ENCODE peak calls at places on chromosomes 3 and 15, in eight cellular contexts. I, Q, C, B, O, L, W and R are unnamed samples.

GRCh38 chr3:45426161-45426560 is 37.8 kb downstream of the LARS2 start:
- DNase-seq in I (no peak), O (no peak), W (no peak), Q (no peak), B (peak; percentile 69), C (no peak), L (no peak), R (no peak)

GRCh38 chr3:38610436-38610835 is 39.1 kb downstream of the SCN5A start:
- DNase-seq in C (no peak), B (no peak), W (no peak), O (no peak), L (no peak), I (no peak), Q (no peak), R (no peak)

GRCh38 chr3:43203022-43203421 is 83.3 kb upstream of the SNRK start:
- DNase-seq in O (no peak), L (no peak), B (no peak), I (peak; percentile 82), W (peak; percentile 91), Q (no peak), C (no peak), R (no peak)

GRCh38 chr3:101695779-101696372 is 9.4 kb upstream of the RPL24 start:
- DNase-seq in B (no peak), L (peak; percentile 67), C (peak; percentile 62), Q (peak; percentile 68), O (peak; percentile 38), W (peak; percentile 88), I (peak; percentile 33), R (peak; percentile 45)

GRCh38 chr15:33298631-33299030 is 12.1 kb upstream of the RYR3 start:
- DNase-seq in Q (no peak), W (no peak), L (no peak), I (no peak), O (peak; percentile 88), C (no peak), B (no peak), R (no peak)

GRCh38 chr15:84671211-84671610 is 13.2 kb upstream of the NMB start:
- DNase-seq in B (no peak), Q (no peak), O (peak; percentile 75), W (peak; percentile 91), L (no peak), C (peak; percentile 86), I (no peak), R (no peak)

GRCh38 chr15:70234256-70234965 is 136.7 kb upstream of the TLE3 start:
- DNase-seq in Q (no peak), I (no peak), C (peak; percentile 93), O (no peak), L (no peak), W (peak; percentile 76), B (peak; percentile 20), R (no peak)

GRCh38 chr15:63189955-63190691 is 717 bp downstream of the RAB8B start:
- DNase-seq in W (peak; percentile 41), O (no peak), Q (peak; percentile 28), C (peak; percentile 49), B (no peak), L (no peak), I (no peak), R (peak; percentile 20)

GRCh38 chr3:187719628-187720336 is 17.4 kb upstream of the RTP2 start:
- DNase-seq in O (no peak), L (no peak), B (no peak), C (no peak), Q (no peak), I (no peak), W (peak; percentile 15), R (no peak)

GRCh38 chr15:91939432-91939831 is 85.9 kb downstream of the SLCO3A1 start:
- DNase-seq in W (no peak), B (no peak), O (no peak), C (no peak), Q (no peak), I (no peak), L (no peak), R (no peak)

GRCh38 chr3:126197854-126198584 is 17.6 kb upstream of the ALDH1L1 start:
- DNase-seq in W (peak; percentile 78), B (peak; percentile 77), Q (peak; percentile 66), L (peak; percentile 60), O (peak; percentile 46), I (peak; percentile 76), C (peak; percentile 82), R (peak; percentile 70)

GRCh38 chr3:45366305-45366704 is 22.1 kb upstream of the LARS2 start:
- DNase-seq in B (no peak), I (no peak), O (no peak), L (no peak), Q (no peak), W (peak; percentile 23), C (peak; percentile 27), R (peak; percentile 77)

GRCh38 chr3:17852217-17852616 is 109.8 kb upstream of the TBC1D5 start:
- DNase-seq in L (peak; percentile 41), Q (no peak), I (no peak), C (no peak), W (no peak), O (no peak), B (no peak), R (no peak)

GRCh38 chr3:63661242-63661641 is 8.8 kb downstream of the SNTN start:
- DNase-seq in W (peak; percentile 29), C (peak; percentile 33), O (no peak), I (no peak), B (no peak), Q (no peak), L (no peak), R (no peak)

GRCh38 chr3:45165497-45166282 is 19.5 kb upstream of the CDCP1 start:
- DNase-seq in Q (no peak), I (no peak), C (no peak), O (no peak), B (no peak), L (no peak), W (no peak), R (no peak)

GRCh38 chr15:38696120-38696727 is 131.6 kb upstream of the RASGRP1 start:
- DNase-seq in I (no peak), Q (no peak), W (no peak), C (peak; percentile 73), B (no peak), L (peak; percentile 93), O (peak; percentile 35), R (no peak)

GRCh38 chr15:71273731-71274447 is 158.6 kb downstream of the THSD4 start:
- DNase-seq in L (no peak), B (no peak), I (no peak), O (no peak), Q (no peak), C (peak; percentile 16), W (peak; percentile 29), R (no peak)

GRCh38 chr3:186281172-186281571 is 80.9 kb downstream of the DGKG start:
- DNase-seq in B (no peak), W (peak; percentile 60), L (no peak), O (peak; percentile 39), I (no peak), Q (peak; percentile 12), C (peak; percentile 91), R (no peak)

GRCh38 chr15:91304794-91305193 is 204.7 kb downstream of the SV2B start:
- DNase-seq in B (no peak), Q (no peak), O (no peak), C (peak; percentile 2), L (no peak), W (no peak), I (no peak), R (no peak)

GRCh38 chr3:9786825-9787654 is 5.2 kb downstream of the TADA3 start:
- DNase-seq in C (peak; percentile 31), Q (no peak), W (no peak), B (no peak), O (no peak), L (no peak), I (no peak), R (no peak)

GRCh38 chr3:127751163-127751621 is 71.1 kb downstream of the MGLL start:
- DNase-seq in C (no peak), Q (no peak), O (peak; percentile 88), I (peak; percentile 62), L (no peak), W (no peak), B (no peak), R (no peak)
- H3K9ac ChIP-seq in C (no peak overlapping the region), Q (no peak overlapping the region), O (peak overlapping the region; percentile 39), I (no peak overlapping the region), L (no peak overlapping the region), W (no peak overlapping the region), B (no peak overlapping the region), R (no peak overlapping the region)

DNA sequence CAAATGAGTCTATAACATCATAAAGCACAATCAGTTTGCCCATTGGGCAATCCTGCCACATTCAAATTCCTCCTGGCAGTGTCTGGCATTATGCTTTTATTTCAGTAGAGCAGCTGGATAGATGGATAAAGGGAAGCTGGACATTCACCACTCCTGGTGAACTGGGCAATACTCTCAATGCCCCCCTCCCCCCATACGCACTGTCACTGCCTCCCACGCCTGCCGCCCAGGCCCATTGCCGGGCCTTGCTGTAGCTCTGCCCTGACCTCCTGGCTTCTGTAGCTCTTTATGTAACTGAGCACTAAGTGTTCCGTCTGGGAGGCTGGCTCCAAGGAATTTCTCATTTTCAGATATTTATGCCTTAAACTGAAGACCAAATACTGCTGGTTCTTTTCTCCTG is 25.4 kb upstream of the RASGRF1 start:
- DNase-seq in C (peak; percentile 4), B (peak; percentile 6), I (no peak), L (no peak), Q (no peak), W (no peak), O (no peak), R (no peak)
- H3K27me3 ChIP-seq in C (peaks cover 5% of the 10 kb centered on the region), B (no peaks in the 10 kb centered on the region), I (no peaks in the 10 kb centered on the region), L (no peaks in the 10 kb centered on the region), Q (no peaks in the 10 kb centered on the region), W (peaks cover 23% of the 10 kb centered on the region), O (no peaks in the 10 kb centered on the region), R (no peaks in the 10 kb centered on the region)

GRCh38 chr3:15579071-15579470 is 22.3 kb downstream of the HACL1 start:
- DNase-seq in L (no peak), B (no peak), Q (no peak), I (no peak), W (peak; percentile 26), O (no peak), C (peak; percentile 31), R (no peak)
- H3K9ac ChIP-seq in L (no peak overlapping the region), B (no peak overlapping the region), Q (no peak overlapping the region), I (no peak overlapping the region), W (peak overlapping the region; percentile 83), O (no peak overlapping the region), C (peak overlapping the region; percentile 6), R (no peak overlapping the region)

GRCh38 chr3:138937690-138938055 is 9.3 kb downstream of the FOXL2 start:
- DNase-seq in B (no peak), W (no peak), I (peak; percentile 39), O (no peak), C (no peak), L (no peak), Q (no peak), R (no peak)

GRCh38 chr3:138940446-138940845 is 6.5 kb downstream of the FOXL2 start:
- DNase-seq in I (no peak), O (no peak), Q (no peak), W (no peak), L (no peak), B (no peak), C (no peak), R (no peak)

GRCh38 chr3:138938056-138938876 is 8.7 kb downstream of the FOXL2 start:
- DNase-seq in O (no peak), Q (no peak), C (no peak), B (peak; percentile 61), W (no peak), I (no peak), L (no peak), R (no peak)

GRCh38 chr3:138939563-138940241 is 7.2 kb downstream of the FOXL2 start:
- DNase-seq in O (no peak), B (peak; percentile 70), C (no peak), Q (no peak), W (no peak), L (no peak), I (peak; percentile 55), R (no peak)

GRCh38 chr3:138938877-138939562 is 7.9 kb downstream of the FOXL2 start:
- DNase-seq in C (no peak), B (no peak), W (no peak), Q (no peak), O (no peak), L (no peak), I (no peak), R (no peak)
- H3K27me3 ChIP-seq in C (peaks cover 35% of the 10 kb centered on the region), B (peaks cover 73% of the 10 kb centered on the region), W (peaks cover 87% of the 10 kb centered on the region), Q (peaks cover 79% of the 10 kb centered on the region), O (peaks cover 36% of the 10 kb centered on the region), L (peaks cover 33% of the 10 kb centered on the region), I (peaks cover 95% of the 10 kb centered on the region), R (peaks cover 93% of the 10 kb centered on the region)